ENCODE peak calls at places on chromosomes 11 and 22, in four cellular contexts. Y, E, I and G are unnamed samples.

GRCh38 chr22:27378994-27379393 is 422.6 kb downstream of the MN1 start:
- DNase-seq in Y (no peak), E (no peak), I (no peak), G (no peak)

GRCh38 chr11:28899706-28900105 is 791.5 kb downstream of the METTL15 start:
- DNase-seq in Y (no peak), E (no peak), I (no peak), G (no peak)

GRCh38 chr22:24996420-24996952 is 44.0 kb downstream of the KIAA1671 start:
- DNase-seq in Y (no peak), E (no peak), I (no peak), G (peak)

GRCh38 chr22:29979645-29980303 is 96.8 kb downstream of the MTMR3 start:
- DNase-seq in Y (no peak), E (no peak), I (peak), G (no peak)

GRCh38 chr11:112932593-112932992 is 28.6 kb upstream of the NCAM1 start:
- DNase-seq in Y (no peak), E (no peak), I (no peak), G (no peak)

GRCh38 chr11:33040127-33040861 is 922 bp downstream of the TCP11L1 start:
- DNase-seq in Y (no peak), E (no peak), I (no peak), G (no peak)

GRCh38 chr22:29726512-29727247 is 6.9 kb downstream of the CABP7 start:
- DNase-seq in Y (no peak), E (no peak), I (no peak), G (no peak)

GRCh38 chr22:44116755-44117684 is 63.7 kb upstream of the PARVG start:
- DNase-seq in Y (no peak), E (no peak), I (no peak), G (no peak)

GRCh38 chr11:129951201-129951882 is 51.3 kb downstream of the PRDM10 start:
- DNase-seq in Y (no peak), E (no peak), I (no peak), G (no peak)

GRCh38 chr11:46222485-46223251 is 54.8 kb upstream of the CREB3L1 start:
- DNase-seq in Y (peak), E (no peak), I (no peak), G (no peak)

GRCh38 chr11:110488446-110488845 is 58.7 kb downstream of the FDX1 start:
- DNase-seq in Y (no peak), E (no peak), I (no peak), G (no peak)

GRCh38 chr22:46480396-46480795 is 57.0 kb downstream of the CELSR1 start:
- DNase-seq in Y (no peak), E (no peak), I (no peak), G (no peak)

GRCh38 chr11:30016588-30017363 is at the start of gene KCNA4:
- DNase-seq in Y (peak), E (no peak), I (no peak), G (peak)

GRCh38 chr22:30205281-30206115 is 41.1 kb downstream of the LIF start:
- DNase-seq in Y (no peak), E (peak), I (no peak), G (no peak)

GRCh38 chr22:43205748-43206514 is 19.0 kb upstream of the TTLL12 start:
- DNase-seq in Y (no peak), E (no peak), I (no peak), G (no peak)

GRCh38 chr11:20962581-20962980 is 293.2 kb downstream of the NELL1 start:
- DNase-seq in Y (no peak), E (no peak), I (no peak), G (no peak)

GRCh38 chr22:49582671-49583070 is 245.0 kb downstream of the BRD1 start:
- DNase-seq in Y (no peak), E (no peak), I (no peak), G (no peak)
- TF ChIP-seq FOXM1 in Y (no peak), E (no peak), I (no peak), G (no peak)

DNA sequence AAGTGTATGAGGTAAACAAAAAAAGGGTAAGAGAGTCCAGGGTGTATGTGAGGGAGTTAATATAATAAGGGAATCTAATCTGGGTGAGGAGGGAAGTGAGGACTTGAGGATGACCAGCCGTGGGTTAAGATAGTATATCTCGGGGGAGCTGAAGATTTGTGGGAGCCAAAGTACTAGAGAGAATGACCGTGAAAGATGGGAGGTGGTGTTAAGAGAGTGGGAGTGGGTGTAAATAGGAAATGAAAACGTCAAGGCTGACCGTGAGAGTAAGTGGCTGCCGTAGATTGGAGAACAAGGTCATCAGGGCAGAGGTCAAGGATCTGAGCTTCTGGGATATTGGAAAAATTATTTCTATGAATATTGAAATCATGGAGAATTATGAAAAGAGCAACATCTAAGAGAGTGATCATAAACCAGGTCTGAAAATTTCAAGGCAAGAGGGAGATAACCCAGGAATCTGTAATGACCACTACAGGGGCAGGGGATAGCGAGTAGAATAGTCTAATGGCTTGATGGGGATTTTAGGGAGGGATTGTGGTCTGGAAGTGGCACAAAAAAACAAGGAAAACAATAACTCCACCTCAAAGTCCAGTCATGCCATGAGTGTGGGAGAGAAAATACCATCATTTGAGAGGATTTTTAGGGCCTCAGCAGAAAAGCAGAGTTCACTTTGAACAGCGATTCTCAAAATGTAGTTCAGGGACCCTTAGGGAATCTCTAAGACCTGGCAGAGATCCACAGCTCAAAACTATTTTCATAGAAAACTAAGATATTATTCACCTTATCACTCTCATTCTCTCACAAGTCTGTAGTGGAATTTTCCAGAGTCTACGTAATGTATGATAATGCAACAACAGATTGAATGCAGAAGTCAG is 72.0 kb downstream of the PRR5L start:
- DNase-seq in Y (no peak), E (no peak), I (no peak), G (no peak)
- TF ChIP-seq SP1 in Y (no peak), E (no peak), I (no peak), G (no peak)

DNA sequence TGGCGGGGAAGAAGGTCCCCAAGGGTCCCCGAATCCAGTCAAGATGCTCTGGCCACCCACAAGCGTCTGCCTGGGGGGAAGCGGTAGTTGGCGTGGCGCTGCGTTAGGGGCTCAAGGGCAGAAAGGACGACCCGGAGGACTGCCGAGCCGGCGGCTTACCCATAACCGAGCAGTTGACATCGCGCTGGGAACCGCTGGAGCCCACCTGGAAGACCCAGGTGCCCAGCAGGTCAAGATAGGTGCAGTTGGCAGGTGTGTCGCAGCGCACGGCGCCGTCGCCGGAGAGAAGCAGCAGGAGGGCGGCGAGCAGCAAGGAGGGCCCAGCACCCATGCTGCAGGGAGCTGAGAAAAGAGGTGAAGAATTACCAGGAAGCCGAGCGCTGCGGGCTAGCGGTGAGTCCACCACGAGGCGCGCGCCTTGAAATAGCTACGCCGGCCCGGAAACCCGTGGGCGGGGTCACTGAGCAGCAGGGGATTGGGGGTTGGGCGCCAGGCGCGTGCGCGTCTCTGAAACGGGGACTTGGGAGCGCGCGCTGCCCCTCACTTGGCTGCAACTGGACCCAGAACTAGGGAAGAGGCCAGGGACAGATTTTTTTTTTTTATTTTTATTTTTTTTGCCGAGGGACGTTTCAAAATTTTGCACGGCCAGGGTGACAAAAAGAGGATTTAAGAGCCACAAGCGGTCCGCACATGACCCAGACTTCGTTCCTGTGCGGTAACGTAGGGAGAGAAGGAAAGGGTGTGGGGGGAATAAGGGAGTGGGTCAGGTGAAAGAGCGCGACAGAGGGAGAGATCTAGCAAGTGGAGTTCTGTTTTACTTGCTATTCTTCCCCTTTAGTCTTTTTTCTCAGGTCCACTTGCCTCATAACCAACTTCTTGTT is at the start of gene CTSC:
- DNase-seq in Y (peak), E (peak), I (no peak), G (peak)
- TF ChIP-seq FOXM1 in Y (peak), E (no peak), I (peak), G (no peak)

DNA sequence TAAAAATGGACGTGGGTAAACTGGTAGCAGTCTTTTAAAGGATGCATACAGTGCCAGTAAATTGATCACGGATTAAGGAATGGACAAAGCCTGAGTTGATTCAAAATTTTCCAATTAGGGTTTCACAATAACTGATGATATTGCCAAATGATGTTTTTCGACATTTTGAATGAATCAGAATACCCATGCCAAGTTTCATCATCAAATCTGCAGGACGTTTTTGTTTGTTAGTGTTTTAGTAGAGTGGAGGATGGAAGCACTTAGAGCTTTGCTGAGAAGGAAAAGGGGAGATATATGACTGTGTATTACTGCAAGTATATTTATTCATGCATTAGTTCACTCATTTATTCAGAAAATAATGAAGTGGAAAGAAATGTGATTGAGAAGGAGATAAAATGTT is 78.3 kb downstream of the SLC17A6 start:
- DNase-seq in Y (no peak), E (no peak), I (no peak), G (no peak)
- TF ChIP-seq SP1 in Y (no peak), E (no peak), I (no peak), G (no peak)

DNA sequence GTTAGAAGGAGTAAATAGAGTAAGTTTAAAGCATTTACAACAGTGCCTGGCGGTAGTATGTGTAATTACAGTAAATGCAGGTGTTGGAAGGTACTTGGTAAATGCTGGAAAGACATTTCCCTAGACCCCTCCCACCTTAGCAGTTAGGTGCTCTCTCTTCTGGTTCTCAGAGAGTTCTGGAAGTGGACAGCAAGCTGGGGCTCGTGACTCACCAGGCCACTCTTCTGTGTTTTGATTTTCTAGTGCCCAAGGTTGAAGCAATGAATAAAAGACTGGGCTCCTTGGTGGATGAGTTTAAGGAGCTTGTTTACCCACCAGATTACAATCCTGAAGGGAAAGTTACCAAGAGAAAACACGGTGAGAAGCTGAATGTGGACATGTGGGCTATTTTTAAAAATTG is 27.6 kb downstream of the SNU13 start:
- DNase-seq in Y (no peak), E (no peak), I (no peak), G (no peak)
- TF ChIP-seq FOXM1 in Y (no peak), E (no peak), I (no peak), G (no peak)

GRCh38 chr11:95104121-95104830 is 14.6 kb downstream of the ENDOD1 start:
- DNase-seq in Y (no peak), E (no peak), I (no peak), G (no peak)
- TF ChIP-seq SP1 in Y (no peak), E (no peak), I (no peak), G (no peak)

GRCh38 chr11:94017446-94017845 is 3.7 kb upstream of the HEPHL1 start:
- DNase-seq in Y (no peak), E (no peak), I (no peak), G (no peak)
- TF ChIP-seq FOXM1 in Y (no peak), E (no peak), I (no peak), G (no peak)